ENCODE peak calls at places on chromosomes 1 and 21, in six cellular contexts. One of them, this sample, is unnamed.

GRCh38 chr1:88060112-88060673 is 623.9 kb upstream of the PKN2 start:
- DNase-seq in C1 segment of cervical spinal cord: no peak
- DNase-seq in stimulated activated CD4-positive, alpha-beta T cell treated with anti-CD3 and anti-CD28 coated beads, Interleukin-1b, Interleukin-23, amount 100 ng/mL, for 48 hours: no peak
- DNase-seq in lower leg skin: no peak
- DNase-seq in neural progenitor cell: no peak
- DNase-seq in upper lobe of right lung: no peak
- DNase-seq in this sample: no peak

GRCh38 chr1:38547346-38547745 is 312.2 kb downstream of the RRAGC start:
- DNase-seq in upper lobe of right lung: no peak
- DNase-seq in lower leg skin: no peak
- DNase-seq in neural progenitor cell: no peak
- DNase-seq in stimulated activated CD4-positive, alpha-beta T cell treated with anti-CD3 and anti-CD28 coated beads, Interleukin-1b, Interleukin-23, amount 100 ng/mL, for 48 hours: no peak
- DNase-seq in C1 segment of cervical spinal cord: no peak
- DNase-seq in this sample: no peak

GRCh38 chr1:104189207-104189606 is 439.5 kb downstream of the AMY1C start:
- DNase-seq in C1 segment of cervical spinal cord: no peak
- DNase-seq in lower leg skin: no peak
- DNase-seq in neural progenitor cell: no peak
- DNase-seq in upper lobe of right lung: no peak
- DNase-seq in stimulated activated CD4-positive, alpha-beta T cell treated with anti-CD3 and anti-CD28 coated beads, Interleukin-1b, Interleukin-23, amount 100 ng/mL, for 48 hours: no peak
- DNase-seq in this sample: no peak

GRCh38 chr1:245771521-245772281 is 616.9 kb downstream of the KIF26B start:
- DNase-seq in C1 segment of cervical spinal cord: no peak
- DNase-seq in neural progenitor cell: no peak
- DNase-seq in stimulated activated CD4-positive, alpha-beta T cell treated with anti-CD3 and anti-CD28 coated beads, Interleukin-1b, Interleukin-23, amount 100 ng/mL, for 48 hours: no peak
- DNase-seq in upper lobe of right lung: no peak
- DNase-seq in lower leg skin: no peak
- DNase-seq in this sample: no peak

GRCh38 chr1:247487057-247487456 is 29.2 kb upstream of the OR2B11 start:
- DNase-seq in lower leg skin: no peak
- DNase-seq in upper lobe of right lung: no peak
- DNase-seq in neural progenitor cell: peak
- DNase-seq in stimulated activated CD4-positive, alpha-beta T cell treated with anti-CD3 and anti-CD28 coated beads, Interleukin-1b, Interleukin-23, amount 100 ng/mL, for 48 hours: no peak
- DNase-seq in C1 segment of cervical spinal cord: no peak
- DNase-seq in this sample: no peak

GRCh38 chr1:64483711-64484454 is 14.0 kb downstream of the CACHD1 start:
- DNase-seq in lower leg skin: no peak
- DNase-seq in C1 segment of cervical spinal cord: no peak
- DNase-seq in neural progenitor cell: no peak
- DNase-seq in stimulated activated CD4-positive, alpha-beta T cell treated with anti-CD3 and anti-CD28 coated beads, Interleukin-1b, Interleukin-23, amount 100 ng/mL, for 48 hours: no peak
- DNase-seq in upper lobe of right lung: no peak
- DNase-seq in this sample: no peak

GRCh38 chr1:166947398-166948043 is 27.8 kb downstream of the ILDR2 start:
- DNase-seq in neural progenitor cell: peak
- DNase-seq in upper lobe of right lung: peak
- DNase-seq in lower leg skin: no peak
- DNase-seq in stimulated activated CD4-positive, alpha-beta T cell treated with anti-CD3 and anti-CD28 coated beads, Interleukin-1b, Interleukin-23, amount 100 ng/mL, for 48 hours: no peak
- DNase-seq in C1 segment of cervical spinal cord: peak
- DNase-seq in this sample: peak

GRCh38 chr1:246292571-246292970 is 214.5 kb downstream of the SMYD3 start:
- DNase-seq in upper lobe of right lung: no peak
- DNase-seq in stimulated activated CD4-positive, alpha-beta T cell treated with anti-CD3 and anti-CD28 coated beads, Interleukin-1b, Interleukin-23, amount 100 ng/mL, for 48 hours: no peak
- DNase-seq in neural progenitor cell: no peak
- DNase-seq in lower leg skin: no peak
- DNase-seq in C1 segment of cervical spinal cord: no peak
- DNase-seq in this sample: no peak

GRCh38 chr1:190579517-190580193 is 102.0 kb upstream of the BRINP3 start:
- DNase-seq in upper lobe of right lung: no peak
- DNase-seq in lower leg skin: no peak
- DNase-seq in neural progenitor cell: no peak
- DNase-seq in C1 segment of cervical spinal cord: no peak
- DNase-seq in stimulated activated CD4-positive, alpha-beta T cell treated with anti-CD3 and anti-CD28 coated beads, Interleukin-1b, Interleukin-23, amount 100 ng/mL, for 48 hours: no peak
- DNase-seq in this sample: no peak

GRCh38 chr1:15797614-15798390 is 9.6 kb downstream of the UQCRHL start:
- DNase-seq in stimulated activated CD4-positive, alpha-beta T cell treated with anti-CD3 and anti-CD28 coated beads, Interleukin-1b, Interleukin-23, amount 100 ng/mL, for 48 hours: no peak
- DNase-seq in C1 segment of cervical spinal cord: no peak
- DNase-seq in upper lobe of right lung: no peak
- DNase-seq in lower leg skin: no peak
- DNase-seq in neural progenitor cell: no peak
- DNase-seq in this sample: no peak

GRCh38 chr1:30966690-30967369 is 58.3 kb upstream of the SDC3 start:
- DNase-seq in C1 segment of cervical spinal cord: no peak
- DNase-seq in lower leg skin: no peak
- DNase-seq in stimulated activated CD4-positive, alpha-beta T cell treated with anti-CD3 and anti-CD28 coated beads, Interleukin-1b, Interleukin-23, amount 100 ng/mL, for 48 hours: no peak
- DNase-seq in upper lobe of right lung: no peak
- DNase-seq in neural progenitor cell: no peak
- DNase-seq in this sample: no peak

GRCh38 chr1:157240495-157241184 is 102.4 kb upstream of the ETV3 start:
- DNase-seq in upper lobe of right lung: peak
- DNase-seq in stimulated activated CD4-positive, alpha-beta T cell treated with anti-CD3 and anti-CD28 coated beads, Interleukin-1b, Interleukin-23, amount 100 ng/mL, for 48 hours: no peak
- DNase-seq in lower leg skin: no peak
- DNase-seq in C1 segment of cervical spinal cord: no peak
- DNase-seq in neural progenitor cell: no peak
- DNase-seq in this sample: peak

GRCh38 chr1:37588939-37589338 is 6.8 kb downstream of the GNL2 start:
- DNase-seq in neural progenitor cell: no peak
- DNase-seq in stimulated activated CD4-positive, alpha-beta T cell treated with anti-CD3 and anti-CD28 coated beads, Interleukin-1b, Interleukin-23, amount 100 ng/mL, for 48 hours: no peak
- DNase-seq in C1 segment of cervical spinal cord: no peak
- DNase-seq in upper lobe of right lung: no peak
- DNase-seq in lower leg skin: no peak
- DNase-seq in this sample: no peak

GRCh38 chr1:26391450-26391849 is 18.9 kb upstream of the ZNF683 start:
- DNase-seq in lower leg skin: no peak
- DNase-seq in upper lobe of right lung: no peak
- DNase-seq in C1 segment of cervical spinal cord: no peak
- DNase-seq in neural progenitor cell: peak
- DNase-seq in stimulated activated CD4-positive, alpha-beta T cell treated with anti-CD3 and anti-CD28 coated beads, Interleukin-1b, Interleukin-23, amount 100 ng/mL, for 48 hours: peak
- DNase-seq in this sample: no peak

GRCh38 chr1:92461364-92462097 is 25.2 kb downstream of the GFI1 start:
- DNase-seq in neural progenitor cell: no peak
- DNase-seq in upper lobe of right lung: no peak
- DNase-seq in stimulated activated CD4-positive, alpha-beta T cell treated with anti-CD3 and anti-CD28 coated beads, Interleukin-1b, Interleukin-23, amount 100 ng/mL, for 48 hours: no peak
- DNase-seq in C1 segment of cervical spinal cord: no peak
- DNase-seq in lower leg skin: no peak
- DNase-seq in this sample: no peak

GRCh38 chr1:7278045-7278444 is 492.8 kb downstream of the CAMTA1 start:
- DNase-seq in upper lobe of right lung: no peak
- DNase-seq in C1 segment of cervical spinal cord: no peak
- DNase-seq in lower leg skin: no peak
- DNase-seq in neural progenitor cell: no peak
- DNase-seq in stimulated activated CD4-positive, alpha-beta T cell treated with anti-CD3 and anti-CD28 coated beads, Interleukin-1b, Interleukin-23, amount 100 ng/mL, for 48 hours: no peak
- DNase-seq in this sample: no peak

GRCh38 chr21:46159841-46160562 is 4.6 kb upstream of the FTCD start:
- DNase-seq in lower leg skin: no peak
- DNase-seq in stimulated activated CD4-positive, alpha-beta T cell treated with anti-CD3 and anti-CD28 coated beads, Interleukin-1b, Interleukin-23, amount 100 ng/mL, for 48 hours: no peak
- DNase-seq in neural progenitor cell: no peak
- DNase-seq in upper lobe of right lung: no peak
- DNase-seq in C1 segment of cervical spinal cord: no peak
- DNase-seq in this sample: no peak

GRCh38 chr1:156797212-156797871 is 19.3 kb downstream of the SH2D2A start:
- DNase-seq in upper lobe of right lung: no peak
- DNase-seq in lower leg skin: no peak
- DNase-seq in neural progenitor cell: peak
- DNase-seq in C1 segment of cervical spinal cord: no peak
- DNase-seq in stimulated activated CD4-positive, alpha-beta T cell treated with anti-CD3 and anti-CD28 coated beads, Interleukin-1b, Interleukin-23, amount 100 ng/mL, for 48 hours: peak
- DNase-seq in this sample: peak

GRCh38 chr1:101309334-101310221 is 72.8 kb downstream of the S1PR1 start:
- DNase-seq in lower leg skin: no peak
- DNase-seq in upper lobe of right lung: peak
- DNase-seq in stimulated activated CD4-positive, alpha-beta T cell treated with anti-CD3 and anti-CD28 coated beads, Interleukin-1b, Interleukin-23, amount 100 ng/mL, for 48 hours: peak
- DNase-seq in C1 segment of cervical spinal cord: peak
- DNase-seq in neural progenitor cell: peak
- DNase-seq in this sample: peak

GRCh38 chr21:17709266-17709611 is 96.5 kb upstream of the BTG3 start:
- DNase-seq in lower leg skin: no peak
- DNase-seq in upper lobe of right lung: no peak
- DNase-seq in C1 segment of cervical spinal cord: no peak
- DNase-seq in neural progenitor cell: no peak
- DNase-seq in stimulated activated CD4-positive, alpha-beta T cell treated with anti-CD3 and anti-CD28 coated beads, Interleukin-1b, Interleukin-23, amount 100 ng/mL, for 48 hours: no peak
- DNase-seq in this sample: no peak

GRCh38 chr1:99083338-99083737 is 78.7 kb upstream of the PLPPR5 start:
- DNase-seq in lower leg skin: no peak
- DNase-seq in C1 segment of cervical spinal cord: no peak
- DNase-seq in stimulated activated CD4-positive, alpha-beta T cell treated with anti-CD3 and anti-CD28 coated beads, Interleukin-1b, Interleukin-23, amount 100 ng/mL, for 48 hours: no peak
- DNase-seq in upper lobe of right lung: no peak
- DNase-seq in neural progenitor cell: no peak
- DNase-seq in this sample: no peak

GRCh38 chr1:21837476-21837875 is 25.4 kb downstream of the LDLRAD2 start:
- DNase-seq in neural progenitor cell: no peak
- DNase-seq in C1 segment of cervical spinal cord: no peak
- DNase-seq in lower leg skin: no peak
- DNase-seq in stimulated activated CD4-positive, alpha-beta T cell treated with anti-CD3 and anti-CD28 coated beads, Interleukin-1b, Interleukin-23, amount 100 ng/mL, for 48 hours: no peak
- DNase-seq in upper lobe of right lung: no peak
- DNase-seq in this sample: no peak

GRCh38 chr1:204285438-204286322 is 71.9 kb upstream of the GOLT1A start:
- DNase-seq in upper lobe of right lung: no peak
- DNase-seq in C1 segment of cervical spinal cord: no peak
- DNase-seq in lower leg skin: no peak
- DNase-seq in neural progenitor cell: no peak
- DNase-seq in stimulated activated CD4-positive, alpha-beta T cell treated with anti-CD3 and anti-CD28 coated beads, Interleukin-1b, Interleukin-23, amount 100 ng/mL, for 48 hours: no peak
- DNase-seq in this sample: no peak

GRCh38 chr1:150650193-150650592 is 20.8 kb upstream of the ENSA start:
- DNase-seq in neural progenitor cell: no peak
- DNase-seq in C1 segment of cervical spinal cord: no peak
- DNase-seq in stimulated activated CD4-positive, alpha-beta T cell treated with anti-CD3 and anti-CD28 coated beads, Interleukin-1b, Interleukin-23, amount 100 ng/mL, for 48 hours: no peak
- DNase-seq in upper lobe of right lung: no peak
- DNase-seq in lower leg skin: no peak
- DNase-seq in this sample: no peak

GRCh38 chr21:39208624-39209333 is 25.5 kb upstream of the PSMG1 start:
- DNase-seq in upper lobe of right lung: no peak
- DNase-seq in stimulated activated CD4-positive, alpha-beta T cell treated with anti-CD3 and anti-CD28 coated beads, Interleukin-1b, Interleukin-23, amount 100 ng/mL, for 48 hours: no peak
- DNase-seq in lower leg skin: no peak
- DNase-seq in C1 segment of cervical spinal cord: no peak
- DNase-seq in neural progenitor cell: no peak
- DNase-seq in this sample: no peak

GRCh38 chr1:193654951-193655705 is 468.7 kb upstream of the B3GALT2 start:
- DNase-seq in C1 segment of cervical spinal cord: no peak
- DNase-seq in upper lobe of right lung: no peak
- DNase-seq in stimulated activated CD4-positive, alpha-beta T cell treated with anti-CD3 and anti-CD28 coated beads, Interleukin-1b, Interleukin-23, amount 100 ng/mL, for 48 hours: no peak
- DNase-seq in lower leg skin: peak
- DNase-seq in neural progenitor cell: no peak
- DNase-seq in this sample: no peak

GRCh38 chr21:16583567-16583966 is 853.8 kb downstream of the USP25 start:
- DNase-seq in lower leg skin: no peak
- DNase-seq in neural progenitor cell: no peak
- DNase-seq in upper lobe of right lung: no peak
- DNase-seq in C1 segment of cervical spinal cord: no peak
- DNase-seq in stimulated activated CD4-positive, alpha-beta T cell treated with anti-CD3 and anti-CD28 coated beads, Interleukin-1b, Interleukin-23, amount 100 ng/mL, for 48 hours: no peak
- DNase-seq in this sample: no peak

GRCh38 chr1:13829152-13829769 is 129.3 kb downstream of the PRDM2 start:
- DNase-seq in lower leg skin: no peak
- DNase-seq in upper lobe of right lung: peak
- DNase-seq in stimulated activated CD4-positive, alpha-beta T cell treated with anti-CD3 and anti-CD28 coated beads, Interleukin-1b, Interleukin-23, amount 100 ng/mL, for 48 hours: no peak
- DNase-seq in C1 segment of cervical spinal cord: no peak
- DNase-seq in neural progenitor cell: no peak
- DNase-seq in this sample: no peak

GRCh38 chr1:116553386-116554115 is 17.3 kb downstream of the CD58 start:
- DNase-seq in lower leg skin: no peak
- DNase-seq in upper lobe of right lung: no peak
- DNase-seq in neural progenitor cell: no peak
- DNase-seq in stimulated activated CD4-positive, alpha-beta T cell treated with anti-CD3 and anti-CD28 coated beads, Interleukin-1b, Interleukin-23, amount 100 ng/mL, for 48 hours: no peak
- DNase-seq in C1 segment of cervical spinal cord: no peak
- DNase-seq in this sample: no peak

GRCh38 chr1:182690886-182691443 is 6.6 kb upstream of the RGS8 start:
- DNase-seq in neural progenitor cell: no peak
- DNase-seq in upper lobe of right lung: no peak
- DNase-seq in lower leg skin: no peak
- DNase-seq in stimulated activated CD4-positive, alpha-beta T cell treated with anti-CD3 and anti-CD28 coated beads, Interleukin-1b, Interleukin-23, amount 100 ng/mL, for 48 hours: no peak
- DNase-seq in C1 segment of cervical spinal cord: no peak
- DNase-seq in this sample: no peak

GRCh38 chr1:20240012-20240411 is 50.7 kb upstream of the VWA5B1 start:
- DNase-seq in lower leg skin: no peak
- DNase-seq in neural progenitor cell: no peak
- DNase-seq in upper lobe of right lung: no peak
- DNase-seq in stimulated activated CD4-positive, alpha-beta T cell treated with anti-CD3 and anti-CD28 coated beads, Interleukin-1b, Interleukin-23, amount 100 ng/mL, for 48 hours: no peak
- DNase-seq in C1 segment of cervical spinal cord: no peak
- DNase-seq in this sample: no peak

GRCh38 chr21:25506887-25507286 is 100.4 kb downstream of the MRPL39 start:
- DNase-seq in stimulated activated CD4-positive, alpha-beta T cell treated with anti-CD3 and anti-CD28 coated beads, Interleukin-1b, Interleukin-23, amount 100 ng/mL, for 48 hours: no peak
- DNase-seq in C1 segment of cervical spinal cord: no peak
- DNase-seq in neural progenitor cell: no peak
- DNase-seq in upper lobe of right lung: no peak
- DNase-seq in lower leg skin: no peak
- DNase-seq in this sample: no peak

GRCh38 chr1:207084701-207085180 is 3.9 kb upstream of the C4BPB start:
- DNase-seq in lower leg skin: peak
- DNase-seq in upper lobe of right lung: no peak
- DNase-seq in neural progenitor cell: peak
- DNase-seq in C1 segment of cervical spinal cord: no peak
- DNase-seq in stimulated activated CD4-positive, alpha-beta T cell treated with anti-CD3 and anti-CD28 coated beads, Interleukin-1b, Interleukin-23, amount 100 ng/mL, for 48 hours: peak
- DNase-seq in this sample: no peak

GRCh38 chr1:159911668-159912067 is 11.7 kb upstream of the CFAP45 start:
- DNase-seq in lower leg skin: no peak
- DNase-seq in stimulated activated CD4-positive, alpha-beta T cell treated with anti-CD3 and anti-CD28 coated beads, Interleukin-1b, Interleukin-23, amount 100 ng/mL, for 48 hours: no peak
- DNase-seq in C1 segment of cervical spinal cord: no peak
- DNase-seq in neural progenitor cell: no peak
- DNase-seq in upper lobe of right lung: peak
- DNase-seq in this sample: no peak

GRCh38 chr1:170494369-170494768 is 37.6 kb upstream of the GORAB start:
- DNase-seq in neural progenitor cell: no peak
- DNase-seq in lower leg skin: no peak
- DNase-seq in stimulated activated CD4-positive, alpha-beta T cell treated with anti-CD3 and anti-CD28 coated beads, Interleukin-1b, Interleukin-23, amount 100 ng/mL, for 48 hours: no peak
- DNase-seq in upper lobe of right lung: no peak
- DNase-seq in C1 segment of cervical spinal cord: no peak
- DNase-seq in this sample: no peak

GRCh38 chr1:54338479-54338878 is 67.7 kb downstream of the SSBP3 start:
- DNase-seq in upper lobe of right lung: no peak
- DNase-seq in lower leg skin: no peak
- DNase-seq in stimulated activated CD4-positive, alpha-beta T cell treated with anti-CD3 and anti-CD28 coated beads, Interleukin-1b, Interleukin-23, amount 100 ng/mL, for 48 hours: no peak
- DNase-seq in C1 segment of cervical spinal cord: no peak
- DNase-seq in neural progenitor cell: no peak
- DNase-seq in this sample: no peak

GRCh38 chr1:23477359-23478144 is 6.4 kb downstream of the ASAP3 start:
- DNase-seq in neural progenitor cell: no peak
- DNase-seq in stimulated activated CD4-positive, alpha-beta T cell treated with anti-CD3 and anti-CD28 coated beads, Interleukin-1b, Interleukin-23, amount 100 ng/mL, for 48 hours: no peak
- DNase-seq in upper lobe of right lung: no peak
- DNase-seq in C1 segment of cervical spinal cord: no peak
- DNase-seq in lower leg skin: no peak
- DNase-seq in this sample: no peak